ENCODE peak calls at places on chromosomes 12 and 14, in ten cellular contexts. One of them, this sample, is unnamed.

GRCh38 chr12:58812229-58812628 is 108.1 kb downstream of the LRIG3 start:
- ATAC-seq in heart right ventricle: no peak
- ATAC-seq in T-helper 17 cell: no peak
- ATAC-seq in activated naive CD8-positive, alpha-beta T cell treated with anti-CD3 and anti-CD28 coated beads, Interleukin-2, amount 10 ng/mL, durations not matched to agents 7 days and 5 days: no peak
- ATAC-seq in aorta: no peak
- ATAC-seq in RWPE2: no peak
- ATAC-seq in HepG2: no peak
- ATAC-seq in gastroesophageal sphincter: no peak
- ATAC-seq in activated T-cell treated with anti-CD3 and anti-CD28 coated beads, Interleukin-2, amount 50 U/mL, for 72 hours: no peak
- ATAC-seq in lower lobe of right lung: no peak
- ATAC-seq in this sample: no peak

GRCh38 chr14:30143617-30144016 is 216.0 kb upstream of the PRKD1 start:
- ATAC-seq in lower lobe of right lung: no peak
- ATAC-seq in aorta: no peak
- ATAC-seq in HepG2: no peak
- ATAC-seq in RWPE2: no peak
- ATAC-seq in T-helper 17 cell: no peak
- ATAC-seq in heart right ventricle: no peak
- ATAC-seq in activated T-cell treated with anti-CD3 and anti-CD28 coated beads, Interleukin-2, amount 50 U/mL, for 72 hours: no peak
- ATAC-seq in gastroesophageal sphincter: no peak
- ATAC-seq in activated naive CD8-positive, alpha-beta T cell treated with anti-CD3 and anti-CD28 coated beads, Interleukin-2, amount 10 ng/mL, durations not matched to agents 7 days and 5 days: no peak
- ATAC-seq in this sample: no peak

GRCh38 chr12:40584763-40585162 is 107.5 kb upstream of the CNTN1 start:
- ATAC-seq in heart right ventricle: no peak
- ATAC-seq in HepG2: no peak
- ATAC-seq in activated naive CD8-positive, alpha-beta T cell treated with anti-CD3 and anti-CD28 coated beads, Interleukin-2, amount 10 ng/mL, durations not matched to agents 7 days and 5 days: no peak
- ATAC-seq in T-helper 17 cell: no peak
- ATAC-seq in lower lobe of right lung: no peak
- ATAC-seq in aorta: no peak
- ATAC-seq in gastroesophageal sphincter: no peak
- ATAC-seq in activated T-cell treated with anti-CD3 and anti-CD28 coated beads, Interleukin-2, amount 50 U/mL, for 72 hours: no peak
- ATAC-seq in RWPE2: no peak
- ATAC-seq in this sample: no peak

GRCh38 chr12:612886-613285 is 50.4 kb downstream of the NINJ2 start:
- ATAC-seq in T-helper 17 cell: no peak
- ATAC-seq in heart right ventricle: no peak
- ATAC-seq in RWPE2: no peak
- ATAC-seq in activated T-cell treated with anti-CD3 and anti-CD28 coated beads, Interleukin-2, amount 50 U/mL, for 72 hours: no peak
- ATAC-seq in lower lobe of right lung: no peak
- ATAC-seq in activated naive CD8-positive, alpha-beta T cell treated with anti-CD3 and anti-CD28 coated beads, Interleukin-2, amount 10 ng/mL, durations not matched to agents 7 days and 5 days: no peak
- ATAC-seq in HepG2: no peak
- ATAC-seq in aorta: no peak
- ATAC-seq in gastroesophageal sphincter: no peak
- ATAC-seq in this sample: no peak

GRCh38 chr12:50579757-50580267 is 75.0 kb downstream of the DIP2B start:
- ATAC-seq in T-helper 17 cell: no peak
- ATAC-seq in lower lobe of right lung: peak
- ATAC-seq in activated T-cell treated with anti-CD3 and anti-CD28 coated beads, Interleukin-2, amount 50 U/mL, for 72 hours: peak
- ATAC-seq in RWPE2: peak
- ATAC-seq in aorta: no peak
- ATAC-seq in gastroesophageal sphincter: no peak
- ATAC-seq in activated naive CD8-positive, alpha-beta T cell treated with anti-CD3 and anti-CD28 coated beads, Interleukin-2, amount 10 ng/mL, durations not matched to agents 7 days and 5 days: no peak
- ATAC-seq in heart right ventricle: no peak
- ATAC-seq in HepG2: no peak
- ATAC-seq in this sample: peak

GRCh38 chr12:81077329-81077685 is 572 bp upstream of the ACSS3 start:
- ATAC-seq in heart right ventricle: peak
- ATAC-seq in aorta: peak
- ATAC-seq in activated naive CD8-positive, alpha-beta T cell treated with anti-CD3 and anti-CD28 coated beads, Interleukin-2, amount 10 ng/mL, durations not matched to agents 7 days and 5 days: no peak
- ATAC-seq in HepG2: peak
- ATAC-seq in T-helper 17 cell: no peak
- ATAC-seq in gastroesophageal sphincter: no peak
- ATAC-seq in activated T-cell treated with anti-CD3 and anti-CD28 coated beads, Interleukin-2, amount 50 U/mL, for 72 hours: no peak
- ATAC-seq in RWPE2: no peak
- ATAC-seq in lower lobe of right lung: peak
- ATAC-seq in this sample: no peak

GRCh38 chr14:36818794-36819384 is 157.2 kb downstream of the PAX9 start:
- ATAC-seq in activated T-cell treated with anti-CD3 and anti-CD28 coated beads, Interleukin-2, amount 50 U/mL, for 72 hours: no peak
- ATAC-seq in heart right ventricle: no peak
- ATAC-seq in T-helper 17 cell: no peak
- ATAC-seq in HepG2: no peak
- ATAC-seq in aorta: no peak
- ATAC-seq in gastroesophageal sphincter: no peak
- ATAC-seq in activated naive CD8-positive, alpha-beta T cell treated with anti-CD3 and anti-CD28 coated beads, Interleukin-2, amount 10 ng/mL, durations not matched to agents 7 days and 5 days: no peak
- ATAC-seq in RWPE2: peak
- ATAC-seq in lower lobe of right lung: no peak
- ATAC-seq in this sample: no peak

GRCh38 chr12:99137124-99137845 is 492.2 kb downstream of the APAF1 start:
- ATAC-seq in RWPE2: no peak
- ATAC-seq in T-helper 17 cell: no peak
- ATAC-seq in activated T-cell treated with anti-CD3 and anti-CD28 coated beads, Interleukin-2, amount 50 U/mL, for 72 hours: no peak
- ATAC-seq in HepG2: peak
- ATAC-seq in gastroesophageal sphincter: no peak
- ATAC-seq in lower lobe of right lung: no peak
- ATAC-seq in heart right ventricle: no peak
- ATAC-seq in aorta: no peak
- ATAC-seq in activated naive CD8-positive, alpha-beta T cell treated with anti-CD3 and anti-CD28 coated beads, Interleukin-2, amount 10 ng/mL, durations not matched to agents 7 days and 5 days: no peak
- ATAC-seq in this sample: no peak

GRCh38 chr14:58298477-58298879 is at the start of gene ARID4A:
- ATAC-seq in lower lobe of right lung: no peak
- ATAC-seq in RWPE2: peak
- ATAC-seq in HepG2: no peak
- ATAC-seq in heart right ventricle: peak
- ATAC-seq in T-helper 17 cell: no peak
- ATAC-seq in activated T-cell treated with anti-CD3 and anti-CD28 coated beads, Interleukin-2, amount 50 U/mL, for 72 hours: no peak
- ATAC-seq in activated naive CD8-positive, alpha-beta T cell treated with anti-CD3 and anti-CD28 coated beads, Interleukin-2, amount 10 ng/mL, durations not matched to agents 7 days and 5 days: no peak
- ATAC-seq in aorta: no peak
- ATAC-seq in gastroesophageal sphincter: no peak
- ATAC-seq in this sample: no peak

GRCh38 chr14:20680843-20681347 is 3.5 kb upstream of the RNASE4 start:
- ATAC-seq in RWPE2: no peak
- ATAC-seq in T-helper 17 cell: peak
- ATAC-seq in heart right ventricle: no peak
- ATAC-seq in HepG2: no peak
- ATAC-seq in lower lobe of right lung: no peak
- ATAC-seq in gastroesophageal sphincter: no peak
- ATAC-seq in aorta: no peak
- ATAC-seq in activated naive CD8-positive, alpha-beta T cell treated with anti-CD3 and anti-CD28 coated beads, Interleukin-2, amount 10 ng/mL, durations not matched to agents 7 days and 5 days: peak
- ATAC-seq in activated T-cell treated with anti-CD3 and anti-CD28 coated beads, Interleukin-2, amount 50 U/mL, for 72 hours: no peak
- ATAC-seq in this sample: peak